ENCODE peak calls at places on chromosomes 1 and 21, in four cellular contexts. Q is CD8-positive, alpha-beta T cell; P is aorta; A is kidney. U is an unnamed sample.

GRCh38 chr1:10280442-10281350 is 70.3 kb downstream of the KIF1B start:
- DNase-seq in Q (no peak), P (no peak), A (no peak), U (no peak)

GRCh38 chr1:2834146-2834475 is 32.6 kb upstream of the TTC34 start:
- DNase-seq in Q (no peak), P (peak; percentile 21), A (no peak), U (no peak)

GRCh38 chr1:111965781-111966453 is 23.6 kb downstream of the KCND3 start:
- DNase-seq in Q (no peak), P (no peak), A (no peak), U (no peak)

GRCh38 chr1:222632749-222633148 is 14.9 kb downstream of the MIA3 start:
- DNase-seq in Q (no peak), P (no peak), A (no peak), U (no peak)

GRCh38 chr1:68231627-68232303 is 558 bp downstream of the WLS start:
- DNase-seq in Q (no peak), P (peak; percentile 75), A (peak; percentile 81), U (peak; percentile 83)

GRCh38 chr1:151047925-151048644 is 534 bp downstream of the C1orf56 start:
- DNase-seq in Q (peak; percentile 43), P (peak; percentile 79), A (peak; percentile 88), U (peak; percentile 79)

GRCh38 chr21:41777934-41778815 is 11.3 kb upstream of the RIPK4 start:
- DNase-seq in Q (no peak), P (peak; percentile 92), A (peak; percentile 94), U (peak; percentile 97)

GRCh38 chr1:40736085-40736531 is 44.6 kb downstream of the NFYC start:
- DNase-seq in Q (no peak), P (no peak), A (no peak), U (no peak)

GRCh38 chr1:239383714-239384113 is 2.7 kb upstream of the CHRM3 start:
- DNase-seq in Q (no peak), P (no peak), A (no peak), U (no peak)

GRCh38 chr1:157691285-157691920 is 9.2 kb downstream of the FCRL3 start:
- DNase-seq in Q (no peak), P (no peak), A (no peak), U (no peak)

GRCh38 chr1:151909167-151910149 is at the start of gene THEM4:
- DNase-seq in Q (peak; percentile 89), P (peak; percentile 99), A (peak; percentile 99), U (peak; percentile 100)

GRCh38 chr1:116804736-116805135 is 50.5 kb downstream of the CD2 start:
- DNase-seq in Q (no peak), P (no peak), A (no peak), U (no peak)

GRCh38 chr1:15468145-15468544 is 7.8 kb upstream of the CELA2B start:
- DNase-seq in Q (no peak), P (no peak), A (no peak), U (no peak)

GRCh38 chr1:238485062-238485905 is 594.6 kb upstream of the ZP4 start:
- DNase-seq in Q (no peak), P (no peak), A (peak; percentile 48), U (no peak)

GRCh38 chr1:209404577-209404976 is 178.9 kb upstream of the CAMK1G start:
- DNase-seq in Q (no peak), P (no peak), A (no peak), U (no peak)

DNA sequence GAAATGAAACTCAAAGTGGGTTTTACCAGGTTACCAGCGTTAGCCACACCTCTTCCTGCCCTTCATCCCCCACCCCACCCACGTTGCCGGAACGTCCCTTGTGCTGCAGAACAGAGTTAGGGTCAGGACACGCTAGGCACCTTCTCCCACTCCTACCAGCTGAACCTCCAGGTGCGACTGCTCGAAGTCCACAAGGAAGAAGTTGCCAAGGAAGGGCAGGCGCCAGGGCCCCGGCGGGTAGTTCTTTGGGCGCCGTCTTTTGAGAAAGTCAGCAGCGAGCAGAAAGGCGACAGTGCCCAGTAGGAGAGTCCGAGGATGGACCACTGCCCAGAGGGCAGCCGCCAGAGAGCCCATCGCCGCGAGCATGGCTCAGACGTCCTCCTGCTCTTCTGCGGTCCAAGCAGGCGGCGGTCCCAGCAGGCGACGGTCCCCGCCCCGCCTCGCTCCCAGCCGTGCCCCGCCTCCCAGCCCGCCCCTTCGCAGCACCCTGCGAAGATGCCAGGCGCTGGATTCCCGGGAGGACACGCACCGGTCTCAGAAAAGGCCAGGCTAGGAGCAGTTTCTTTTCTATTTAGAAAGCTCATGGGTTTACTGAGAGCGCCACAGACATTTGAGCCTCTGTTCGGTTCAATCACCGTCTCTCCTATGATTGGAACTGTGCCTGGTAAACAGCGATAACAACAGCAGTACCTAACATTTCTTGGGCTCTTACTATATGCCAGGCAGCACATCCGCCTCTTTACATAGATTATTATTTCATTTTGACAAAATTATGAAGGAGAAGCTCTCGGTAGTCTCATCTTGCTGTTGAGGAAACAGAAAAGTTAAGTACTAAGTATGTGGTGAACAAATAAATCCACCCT is at the start of gene CYP2J2:
- DNase-seq in Q (peak; percentile 14), P (peak; percentile 63), A (peak; percentile 81), U (peak; percentile 88)
- H3K27ac ChIP-seq in Q (peak within 1 kb of the TSS; percentile 30), P (no peak within 1 kb of the TSS), A (no peak within 1 kb of the TSS), U (peak within 1 kb of the TSS; percentile 91)

GRCh38 chr21:39715804-39716397 is 29.1 kb upstream of the IGSF5 start:
- DNase-seq in Q (peak; percentile 2), P (peak; percentile 54), A (no peak), U (peak; percentile 50)

GRCh38 chr21:39710866-39711265 is 34.1 kb upstream of the IGSF5 start:
- DNase-seq in Q (no peak), P (no peak), A (no peak), U (no peak)

GRCh38 chr21:39713905-39714304 is 31.1 kb upstream of the IGSF5 start:
- DNase-seq in Q (no peak), P (no peak), A (no peak), U (no peak)

GRCh38 chr21:39714331-39714730 is 30.7 kb upstream of the IGSF5 start:
- DNase-seq in Q (no peak), P (no peak), A (no peak), U (no peak)

DNA sequence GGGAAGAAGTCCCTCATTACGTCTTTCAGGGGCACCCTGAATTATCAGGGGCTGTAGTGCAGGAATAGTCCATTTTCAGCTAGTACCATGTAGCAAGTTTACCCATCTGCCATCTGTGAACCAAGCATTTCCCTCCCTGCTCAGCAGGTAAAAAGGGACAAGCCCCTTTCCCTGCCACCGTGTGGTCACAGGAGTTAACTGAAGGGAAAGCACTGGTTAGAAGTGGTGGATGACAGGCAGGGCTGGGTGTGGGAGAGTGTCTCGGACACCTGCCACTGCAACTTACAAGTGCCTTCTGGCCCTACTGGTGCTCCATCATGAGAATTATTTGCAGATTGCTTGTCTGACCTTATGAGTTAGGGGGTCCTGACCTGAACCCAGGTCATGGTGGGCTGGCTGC is 32.0 kb upstream of the IGSF5 start:
- DNase-seq in Q (no peak), P (no peak), A (no peak), U (no peak)
- H3K27ac ChIP-seq in Q (no peak overlapping the region), P (no peak overlapping the region), A (no peak overlapping the region), U (no peak overlapping the region)

DNA sequence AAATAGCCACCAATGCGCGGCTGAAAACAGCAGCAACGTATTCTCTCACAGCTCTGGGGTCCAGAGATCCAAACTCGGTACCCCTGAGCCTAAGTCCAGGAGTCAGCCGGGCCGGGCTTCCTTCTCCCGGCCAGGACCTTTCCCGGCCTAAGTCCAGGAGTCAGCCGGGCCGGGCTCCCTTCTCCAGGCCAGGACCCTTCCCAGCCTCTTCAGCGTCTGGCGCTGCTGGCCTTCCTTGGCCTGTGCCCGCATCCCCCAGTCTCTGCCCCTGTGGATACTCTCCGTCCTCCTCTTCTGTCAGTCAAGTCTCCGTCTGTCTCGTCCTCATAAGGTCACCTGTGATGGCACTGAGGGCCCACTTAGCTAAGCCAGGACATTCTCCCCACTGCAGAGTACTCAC is 32.2 kb downstream of the KCNAB2 start:
- DNase-seq in Q (no peak), P (no peak), A (no peak), U (no peak)
- H3K27ac ChIP-seq in Q (no peak overlapping the region), P (no peak overlapping the region), A (no peak overlapping the region), U (no peak overlapping the region)

DNA sequence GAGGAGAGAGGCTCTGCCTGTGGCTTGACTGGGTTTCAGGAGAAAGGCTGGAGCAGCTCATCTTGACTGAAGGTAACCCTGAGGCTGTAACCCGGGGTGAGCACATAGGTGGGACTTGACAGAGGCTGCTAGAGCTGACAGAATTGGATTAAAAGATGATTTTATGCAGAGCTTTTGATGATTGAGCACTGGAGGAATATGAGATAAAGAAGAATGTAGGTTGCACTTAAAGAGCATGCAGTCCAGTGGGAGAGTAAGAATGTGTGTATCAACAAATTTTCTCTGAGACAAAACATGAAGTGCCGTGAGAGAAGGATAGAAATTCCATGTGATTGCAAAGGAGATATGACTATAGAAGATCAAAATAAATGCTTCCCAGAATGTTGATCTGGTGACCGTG is 17.4 kb downstream of the LAMC1 start:
- DNase-seq in Q (no peak), P (no peak), A (no peak), U (no peak)
- H3K27ac ChIP-seq in Q (no peak overlapping the region), P (no peak overlapping the region), A (no peak overlapping the region), U (peak overlapping the region; percentile 27)

GRCh38 chr1:34163792-34164509 is 1.1 kb downstream of the CSMD2 start:
- DNase-seq in Q (no peak), P (no peak), A (no peak), U (peak; percentile 21)
- H3K27ac ChIP-seq in Q (no peak overlapping the region), P (no peak overlapping the region), A (no peak overlapping the region), U (no peak overlapping the region)

GRCh38 chr1:93708734-93709481 is 27.3 kb upstream of the BCAR3 start:
- DNase-seq in Q (no peak), P (no peak), A (no peak), U (peak; percentile 78)
- H3K27ac ChIP-seq in Q (no peak overlapping the region), P (no peak overlapping the region), A (no peak overlapping the region), U (peak overlapping the region; percentile 40)

DNA sequence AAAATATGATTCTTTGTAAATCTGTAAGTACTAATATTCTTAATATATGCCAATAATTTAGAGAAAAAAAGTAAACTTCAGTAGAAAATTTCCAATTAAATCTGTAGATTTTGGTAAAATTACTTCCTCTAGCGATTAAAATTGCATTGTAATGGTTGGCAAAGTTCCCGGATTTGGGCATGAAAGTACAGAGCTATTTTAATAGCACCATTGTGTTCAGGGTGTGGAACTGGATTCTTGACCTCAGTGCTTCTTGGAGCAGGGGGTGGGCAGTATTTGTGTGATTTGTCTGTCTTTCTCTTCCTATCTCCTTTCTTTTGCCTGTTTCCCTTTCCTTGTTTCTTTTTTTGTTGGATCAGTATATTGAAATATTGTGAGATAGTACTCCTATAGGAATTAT is 72.1 kb downstream of the DNM3 start:
- DNase-seq in Q (no peak), P (no peak), A (no peak), U (no peak)
- H3K27ac ChIP-seq in Q (no peak overlapping the region), P (no peak overlapping the region), A (no peak overlapping the region), U (no peak overlapping the region)

DNA sequence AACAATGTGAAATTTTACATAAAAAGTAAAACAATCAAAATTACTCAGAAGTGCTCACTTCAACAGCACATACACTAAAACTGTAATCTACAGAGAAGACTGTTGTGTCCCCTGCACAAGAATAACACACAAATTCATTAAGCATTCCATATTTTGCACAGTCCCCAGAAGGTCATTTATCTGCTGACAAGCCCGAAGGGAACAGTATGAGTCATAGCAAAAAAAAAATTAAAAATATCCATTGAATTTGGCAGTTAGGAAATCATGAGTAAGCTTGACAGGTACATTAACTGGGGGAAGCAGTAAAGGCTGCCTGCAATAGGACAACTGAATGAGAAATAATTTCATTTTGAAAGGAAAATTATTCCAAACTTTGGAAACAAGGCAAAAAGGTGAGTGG is 3.3 kb upstream of the CACYBP start:
- DNase-seq in Q (no peak), P (no peak), A (no peak), U (no peak)
- H3K27ac ChIP-seq in Q (no peak overlapping the region), P (no peak overlapping the region), A (no peak overlapping the region), U (no peak overlapping the region)

U was measured in right cardiac atrium.